ENCODE peak calls at places on chromosomes 7 and 10, in seven cellular contexts. One of them, this sample, is unnamed.

GRCh38 chr10:75654171-75654772 is 222.8 kb downstream of the LRMDA start:
- DNase-seq in transverse colon: no peak
- DNase-seq in colonic mucosa: no peak
- DNase-seq in mucosa of descending colon: no peak
- DNase-seq in astrocyte: peak; percentile 66
- DNase-seq in tibial artery: no peak
- DNase-seq in ascending aorta: no peak
- DNase-seq in this sample: no peak

GRCh38 chr10:78980815-78981214 is 88.0 kb upstream of the ZMIZ1 start:
- DNase-seq in ascending aorta: no peak
- DNase-seq in colonic mucosa: no peak
- DNase-seq in tibial artery: no peak
- DNase-seq in transverse colon: no peak
- DNase-seq in mucosa of descending colon: no peak
- DNase-seq in astrocyte: no peak
- DNase-seq in this sample: no peak

GRCh38 chr10:8402469-8403074 is 348.1 kb downstream of the GATA3 start:
- DNase-seq in transverse colon: no peak
- DNase-seq in colonic mucosa: no peak
- DNase-seq in astrocyte: peak; percentile 31
- DNase-seq in mucosa of descending colon: no peak
- DNase-seq in ascending aorta: no peak
- DNase-seq in tibial artery: no peak
- DNase-seq in this sample: no peak

GRCh38 chr10:106384541-106384940 is 780.0 kb downstream of the SORCS1 start:
- DNase-seq in transverse colon: no peak
- DNase-seq in astrocyte: no peak
- DNase-seq in tibial artery: no peak
- DNase-seq in colonic mucosa: no peak
- DNase-seq in mucosa of descending colon: no peak
- DNase-seq in ascending aorta: no peak
- DNase-seq in this sample: no peak

GRCh38 chr7:117173001-117173400 is 149.9 kb downstream of the WNT2 start:
- DNase-seq in colonic mucosa: no peak
- DNase-seq in astrocyte: peak; percentile 29
- DNase-seq in tibial artery: no peak
- DNase-seq in ascending aorta: no peak
- DNase-seq in mucosa of descending colon: no peak
- DNase-seq in transverse colon: no peak
- DNase-seq in this sample: no peak

GRCh38 chr10:129568562-129569344 is 101.7 kb downstream of the MGMT start:
- DNase-seq in colonic mucosa: no peak
- DNase-seq in astrocyte: no peak
- DNase-seq in tibial artery: no peak
- DNase-seq in ascending aorta: no peak
- DNase-seq in mucosa of descending colon: no peak
- DNase-seq in transverse colon: no peak
- DNase-seq in this sample: no peak

GRCh38 chr10:24645784-24646183 is 77.9 kb downstream of the ARHGAP21 start:
- DNase-seq in ascending aorta: no peak
- DNase-seq in astrocyte: no peak
- DNase-seq in colonic mucosa: no peak
- DNase-seq in transverse colon: no peak
- DNase-seq in mucosa of descending colon: no peak
- DNase-seq in tibial artery: no peak
- DNase-seq in this sample: no peak

GRCh38 chr7:88429382-88429781 is 122.7 kb upstream of the STEAP4 start:
- DNase-seq in astrocyte: no peak
- DNase-seq in mucosa of descending colon: no peak
- DNase-seq in tibial artery: no peak
- DNase-seq in colonic mucosa: no peak
- DNase-seq in ascending aorta: no peak
- DNase-seq in transverse colon: no peak
- DNase-seq in this sample: no peak

GRCh38 chr10:88979153-88979562 is 11.4 kb upstream of the FAS start:
- DNase-seq in colonic mucosa: no peak
- DNase-seq in tibial artery: peak; percentile 54
- DNase-seq in astrocyte: peak; percentile 97
- DNase-seq in ascending aorta: no peak
- DNase-seq in transverse colon: no peak
- DNase-seq in mucosa of descending colon: no peak
- DNase-seq in this sample: no peak

GRCh38 chr7:1403844-1404404 is 55.3 kb downstream of the MICALL2 start:
- DNase-seq in colonic mucosa: no peak
- DNase-seq in mucosa of descending colon: no peak
- DNase-seq in ascending aorta: no peak
- DNase-seq in astrocyte: peak; percentile 61
- DNase-seq in tibial artery: no peak
- DNase-seq in transverse colon: no peak
- DNase-seq in this sample: no peak

GRCh38 chr7:18895456-18895855 is 222.0 kb downstream of the TWIST1 start:
- DNase-seq in transverse colon: no peak
- DNase-seq in mucosa of descending colon: no peak
- DNase-seq in astrocyte: peak; percentile 84
- DNase-seq in ascending aorta: no peak
- DNase-seq in tibial artery: no peak
- DNase-seq in colonic mucosa: no peak
- DNase-seq in this sample: no peak

GRCh38 chr10:96512997-96513685 is 585 bp downstream of the TLL2 start:
- DNase-seq in tibial artery: no peak
- DNase-seq in astrocyte: no peak
- DNase-seq in ascending aorta: no peak
- DNase-seq in mucosa of descending colon: no peak
- DNase-seq in transverse colon: no peak
- DNase-seq in colonic mucosa: peak; percentile 24
- DNase-seq in this sample: no peak

GRCh38 chr10:47206449-47207279 is 93.3 kb upstream of the GDF10 start:
- DNase-seq in transverse colon: no peak
- DNase-seq in tibial artery: no peak
- DNase-seq in colonic mucosa: no peak
- DNase-seq in ascending aorta: no peak
- DNase-seq in mucosa of descending colon: no peak
- DNase-seq in astrocyte: peak; percentile 31
- DNase-seq in this sample: no peak

GRCh38 chr10:101291254-101292193 is 62.3 kb upstream of the LBX1 start:
- DNase-seq in tibial artery: peak; percentile 32
- DNase-seq in astrocyte: no peak
- DNase-seq in colonic mucosa: no peak
- DNase-seq in mucosa of descending colon: no peak
- DNase-seq in ascending aorta: no peak
- DNase-seq in transverse colon: peak; percentile 36
- DNase-seq in this sample: peak; percentile 73

GRCh38 chr10:47277352-47278151 is 22.4 kb upstream of the GDF10 start:
- DNase-seq in mucosa of descending colon: no peak
- DNase-seq in astrocyte: no peak
- DNase-seq in transverse colon: no peak
- DNase-seq in colonic mucosa: no peak
- DNase-seq in tibial artery: no peak
- DNase-seq in ascending aorta: peak; percentile 46
- DNase-seq in this sample: no peak

GRCh38 chr10:11699546-11700097 is 42.6 kb upstream of the ECHDC3 start:
- DNase-seq in colonic mucosa: no peak
- DNase-seq in mucosa of descending colon: no peak
- DNase-seq in tibial artery: no peak
- DNase-seq in transverse colon: no peak
- DNase-seq in ascending aorta: no peak
- DNase-seq in astrocyte: no peak
- DNase-seq in this sample: no peak

GRCh38 chr7:112056409-112056808 is 149.8 kb downstream of the DOCK4 start:
- DNase-seq in transverse colon: no peak
- DNase-seq in colonic mucosa: no peak
- DNase-seq in tibial artery: no peak
- DNase-seq in astrocyte: no peak
- DNase-seq in ascending aorta: no peak
- DNase-seq in mucosa of descending colon: no peak
- DNase-seq in this sample: peak; percentile 12

GRCh38 chr7:37128644-37129043 is 320.0 kb downstream of the ELMO1 start:
- DNase-seq in colonic mucosa: no peak
- DNase-seq in ascending aorta: no peak
- DNase-seq in mucosa of descending colon: no peak
- DNase-seq in transverse colon: no peak
- DNase-seq in tibial artery: no peak
- DNase-seq in astrocyte: peak; percentile 26
- DNase-seq in this sample: no peak

GRCh38 chr7:55563596-55564325 is 8.5 kb downstream of the VOPP1 start:
- DNase-seq in mucosa of descending colon: no peak
- DNase-seq in tibial artery: no peak
- DNase-seq in ascending aorta: no peak
- DNase-seq in transverse colon: no peak
- DNase-seq in astrocyte: no peak
- DNase-seq in colonic mucosa: no peak
- DNase-seq in this sample: no peak

GRCh38 chr7:143085109-143085508 is 33.0 kb downstream of the OR6V1 start:
- DNase-seq in colonic mucosa: no peak
- DNase-seq in tibial artery: no peak
- DNase-seq in transverse colon: no peak
- DNase-seq in ascending aorta: no peak
- DNase-seq in astrocyte: no peak
- DNase-seq in mucosa of descending colon: no peak
- DNase-seq in this sample: no peak

GRCh38 chr7:63042730-63043511 is 955.7 kb upstream of the ZNF722 start:
- DNase-seq in colonic mucosa: no peak
- DNase-seq in ascending aorta: no peak
- DNase-seq in transverse colon: no peak
- DNase-seq in tibial artery: no peak
- DNase-seq in mucosa of descending colon: no peak
- DNase-seq in astrocyte: no peak
- DNase-seq in this sample: no peak
- H3K9me3 ChIP-seq in colonic mucosa: no peaks in the 10 kb centered on the region
- H3K9me3 ChIP-seq in ascending aorta: no peaks in the 10 kb centered on the region
- H3K9me3 ChIP-seq in transverse colon: no peaks in the 10 kb centered on the region
- H3K9me3 ChIP-seq in tibial artery: peaks cover 8% of the 10 kb centered on the region
- H3K9me3 ChIP-seq in mucosa of descending colon: peaks cover 91% of the 10 kb centered on the region
- H3K9me3 ChIP-seq in astrocyte: peaks cover 16% of the 10 kb centered on the region
- H3K9me3 ChIP-seq in this sample: no peaks in the 10 kb centered on the region

GRCh38 chr7:123748734-123749536 is at the start of gene WASL:
- DNase-seq in astrocyte: peak; percentile 77
- DNase-seq in transverse colon: peak; percentile 95
- DNase-seq in tibial artery: peak; percentile 90
- DNase-seq in ascending aorta: peak; percentile 96
- DNase-seq in colonic mucosa: peak; percentile 91
- DNase-seq in mucosa of descending colon: peak; percentile 94
- DNase-seq in this sample: peak; percentile 96

GRCh38 chr7:123748171-123748733 is 551 bp downstream of the WASL start:
- DNase-seq in transverse colon: peak; percentile 59
- DNase-seq in tibial artery: peak; percentile 40
- DNase-seq in mucosa of descending colon: peak; percentile 73
- DNase-seq in colonic mucosa: peak; percentile 53
- DNase-seq in astrocyte: no peak
- DNase-seq in ascending aorta: peak; percentile 71
- DNase-seq in this sample: peak; percentile 69

GRCh38 chr7:123747620-123748141 is 1.1 kb downstream of the WASL start:
- DNase-seq in transverse colon: peak; percentile 68
- DNase-seq in ascending aorta: peak; percentile 73
- DNase-seq in tibial artery: peak; percentile 62
- DNase-seq in astrocyte: peak; percentile 95
- DNase-seq in colonic mucosa: peak; percentile 81
- DNase-seq in mucosa of descending colon: peak; percentile 60
- DNase-seq in this sample: peak; percentile 80

GRCh38 chr7:123750389-123751230 is 1.8 kb upstream of the WASL start:
- DNase-seq in colonic mucosa: no peak
- DNase-seq in mucosa of descending colon: no peak
- DNase-seq in transverse colon: no peak
- DNase-seq in tibial artery: no peak
- DNase-seq in ascending aorta: no peak
- DNase-seq in astrocyte: no peak
- DNase-seq in this sample: no peak

GRCh38 chr7:123749537-123749857 is 694 bp upstream of the WASL start:
- DNase-seq in mucosa of descending colon: no peak
- DNase-seq in colonic mucosa: peak; percentile 68
- DNase-seq in tibial artery: peak; percentile 42
- DNase-seq in astrocyte: peak; percentile 52
- DNase-seq in ascending aorta: peak; percentile 70
- DNase-seq in transverse colon: no peak
- DNase-seq in this sample: no peak
- TF ChIP-seq CTCF in mucosa of descending colon: peak; percentile 5
- TF ChIP-seq CTCF in colonic mucosa: no peak
- TF ChIP-seq CTCF in tibial artery: no peak
- TF ChIP-seq CTCF in astrocyte: peak; percentile 6
- TF ChIP-seq CTCF in ascending aorta: no peak
- TF ChIP-seq CTCF in transverse colon: peak; percentile 16
- TF ChIP-seq CTCF in this sample: no peak

DNA sequence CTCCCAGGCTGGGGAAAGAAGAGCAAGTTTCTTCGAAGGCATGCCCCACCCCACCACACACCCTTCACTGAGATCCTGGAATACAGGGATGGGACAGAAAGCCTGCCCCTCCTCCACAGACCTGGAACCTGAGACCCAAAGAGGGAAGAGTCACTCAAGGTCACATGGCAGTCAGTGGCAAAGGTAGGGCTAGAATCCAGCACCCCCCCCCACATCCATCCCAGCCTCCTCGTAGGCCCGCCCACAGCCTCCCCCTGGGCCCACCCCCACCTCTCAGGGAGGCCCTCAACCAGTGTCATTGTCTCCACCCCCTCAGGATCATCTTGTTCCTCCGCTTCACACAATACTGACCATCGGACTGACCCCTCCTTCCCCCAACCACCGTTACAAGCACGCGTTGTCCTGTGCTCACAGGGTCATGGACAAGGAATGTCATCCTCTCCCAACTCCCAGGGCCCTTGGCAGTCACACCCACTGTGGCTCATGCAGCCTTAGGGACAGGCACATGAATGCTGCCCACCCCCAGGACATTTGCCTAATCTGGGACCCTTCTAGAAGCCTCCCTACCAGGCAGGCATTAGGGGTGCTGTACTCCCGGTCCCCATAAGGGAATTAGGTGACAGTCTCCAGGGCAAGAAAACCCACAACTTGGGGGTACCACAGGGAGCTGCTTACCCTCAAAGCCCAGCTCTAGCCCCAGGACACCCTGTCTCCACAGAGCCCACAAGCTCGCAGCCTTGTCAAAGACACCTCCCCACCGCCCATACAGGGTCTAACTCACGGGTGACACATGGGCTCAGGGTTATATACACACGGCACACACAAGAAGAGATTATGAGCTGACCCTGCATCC is 1.4 kb downstream of the KCNH2 start:
- DNase-seq in astrocyte: no peak
- DNase-seq in tibial artery: no peak
- DNase-seq in ascending aorta: no peak
- DNase-seq in mucosa of descending colon: peak; percentile 28
- DNase-seq in colonic mucosa: no peak
- DNase-seq in transverse colon: no peak
- DNase-seq in this sample: no peak
- H3K4me3 ChIP-seq in astrocyte: no peak overlapping the region
- H3K4me3 ChIP-seq in tibial artery: no peak overlapping the region
- H3K4me3 ChIP-seq in ascending aorta: no peak overlapping the region
- H3K4me3 ChIP-seq in mucosa of descending colon: no peak overlapping the region
- H3K4me3 ChIP-seq in colonic mucosa: no peak overlapping the region
- H3K4me3 ChIP-seq in transverse colon: peak overlapping the region; percentile 48
- H3K4me3 ChIP-seq in this sample: peak overlapping the region; percentile 28

DNA sequence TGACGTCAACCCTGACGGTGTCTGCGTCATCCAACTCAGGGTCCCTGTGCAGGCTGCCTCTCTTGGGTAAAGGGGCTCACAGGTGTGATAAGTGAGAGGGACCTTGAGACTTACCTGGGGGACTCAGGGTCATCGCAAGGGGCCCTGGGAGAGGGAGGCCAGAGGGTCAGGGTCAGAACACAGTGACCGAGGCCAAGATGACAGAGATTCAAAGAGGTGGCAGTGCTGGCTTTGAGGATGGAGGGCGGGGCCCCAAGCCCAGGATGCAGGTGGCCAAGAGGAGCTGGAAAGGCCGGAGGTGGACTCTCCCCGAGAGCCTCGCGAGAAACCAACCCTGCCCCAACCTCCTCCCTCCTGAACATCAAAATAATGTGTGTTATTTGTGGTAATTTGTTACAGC is 165.2 kb upstream of the PPP2R2D start:
- DNase-seq in transverse colon: no peak
- DNase-seq in tibial artery: no peak
- DNase-seq in colonic mucosa: no peak
- DNase-seq in ascending aorta: peak; percentile 38
- DNase-seq in astrocyte: no peak
- DNase-seq in mucosa of descending colon: no peak
- DNase-seq in this sample: no peak
- H3K9me3 ChIP-seq in transverse colon: no peaks in the 10 kb centered on the region
- H3K9me3 ChIP-seq in tibial artery: peaks cover 21% of the 10 kb centered on the region
- H3K9me3 ChIP-seq in colonic mucosa: no peaks in the 10 kb centered on the region
- H3K9me3 ChIP-seq in ascending aorta: no peaks in the 10 kb centered on the region
- H3K9me3 ChIP-seq in astrocyte: peaks cover 18% of the 10 kb centered on the region
- H3K9me3 ChIP-seq in mucosa of descending colon: no peaks in the 10 kb centered on the region
- H3K9me3 ChIP-seq in this sample: peaks cover 8% of the 10 kb centered on the region